ENCODE peak calls at places on chromosomes 16 and 17, in nine cellular contexts. O, T, K, Q, S, H, R, J and F are unnamed samples. For H3K27me3, the result is how much of the 10 kb centered on the place peaks cover.

GRCh38 chr17:29010129-29010528 is 4.3 kb upstream of the SEZ6 start:
- DNase-seq in O (no peak), T (no peak), Q (no peak), J (no peak), S (no peak), K (no peak), H (no peak), R (no peak), F (peak)

GRCh38 chr17:17693253-17693954 is 12.1 kb downstream of the RAI1 start:
- DNase-seq in J (peak), H (peak), S (no peak), T (peak), R (peak), O (peak), K (peak), Q (peak), F (peak)

GRCh38 chr16:79328327-79329162 is 272.0 kb downstream of the MAF start:
- DNase-seq in J (peak), T (no peak), Q (no peak), O (no peak), R (no peak), S (no peak), K (no peak), H (no peak), F (peak)

GRCh38 chr17:32822996-32823395 is 53.9 kb downstream of the MYO1D start:
- DNase-seq in Q (no peak), S (no peak), O (no peak), H (no peak), T (no peak), K (no peak), J (no peak), R (no peak), F (peak)

GRCh38 chr17:78137392-78138203 is 7.0 kb downstream of the TMC8 start:
- DNase-seq in O (peak), S (peak), K (peak), R (peak), J (no peak), H (no peak), T (no peak), Q (no peak), F (peak)

GRCh38 chr17:50264263-50265113 is 9.8 kb upstream of the TMEM92 start:
- DNase-seq in K (no peak), S (no peak), H (no peak), O (no peak), T (peak), Q (peak), R (no peak), J (peak), F (peak)

GRCh38 chr16:9836118-9836736 is 346.0 kb downstream of the GRIN2A start:
- DNase-seq in O (no peak), R (no peak), S (no peak), Q (no peak), H (no peak), K (no peak), J (peak), T (peak), F (no peak)

GRCh38 chr17:29412780-29413565 is 22.8 kb downstream of the TAOK1 start:
- DNase-seq in Q (peak), J (no peak), S (no peak), K (no peak), T (peak), H (no peak), O (no peak), R (no peak), F (no peak)

GRCh38 chr16:56617212-56618085 is 8.1 kb upstream of the MT1E start:
- DNase-seq in J (peak), R (peak), S (no peak), Q (peak), H (peak), T (peak), O (peak), K (peak), F (peak)

GRCh38 chr16:66905633-66906539 is 12.8 kb downstream of the CDH16 start:
- DNase-seq in K (no peak), R (peak), T (no peak), S (no peak), J (peak), O (peak), H (peak), Q (no peak), F (peak)

GRCh38 chr17:48612456-48612853 is 1.6 kb upstream of the HOXB7 start:
- DNase-seq in S (no peak), T (no peak), K (no peak), O (no peak), Q (peak), H (no peak), J (no peak), R (no peak), F (no peak)

GRCh38 chr17:56602292-56603130 is 9.0 kb downstream of the NOG start:
- DNase-seq in S (no peak), H (no peak), K (no peak), J (no peak), R (no peak), Q (no peak), O (no peak), T (no peak), F (no peak)

GRCh38 chr17:83196973-83197880 is 117.8 kb downstream of the METRNL start:
- DNase-seq in K (no peak), J (no peak), T (no peak), R (peak), O (no peak), S (no peak), Q (no peak), H (no peak), F (no peak)

GRCh38 chr17:27846042-27846655 is 45.8 kb upstream of the NOS2 start:
- DNase-seq in K (no peak), T (no peak), H (no peak), Q (no peak), R (no peak), O (no peak), J (no peak), S (peak), F (no peak)
- H3K4me3 ChIP-seq in K (no peak), T (no peak), H (no peak), Q (no peak), R (no peak), O (no peak), J (no peak), S (peak), F (no peak)

GRCh38 chr16:3640207-3640606 is 14.3 kb upstream of the DNASE1 start:
- DNase-seq in J (no peak), K (no peak), T (no peak), Q (no peak), S (no peak), R (no peak), O (no peak), H (no peak), F (peak)
- H3K27me3 ChIP-seq in J (under half), K (under half), T (under half), Q (under half), S (under half), R (under half), O (under half), H (under half), F (under half)

GRCh38 chr16:86758932-86759331 is 180.6 kb downstream of the FOXL1 start:
- DNase-seq in K (no peak), T (no peak), H (no peak), Q (no peak), S (no peak), R (no peak), J (peak), O (no peak), F (no peak)

GRCh38 chr16:86763819-86764218 is 185.5 kb downstream of the FOXL1 start:
- DNase-seq in H (no peak), O (no peak), K (no peak), J (no peak), T (no peak), Q (no peak), S (no peak), R (no peak), F (no peak)

GRCh38 chr16:86762035-86762550 is 183.7 kb downstream of the FOXL1 start:
- DNase-seq in R (no peak), O (no peak), Q (no peak), H (no peak), S (no peak), J (no peak), K (no peak), T (no peak), F (no peak)

GRCh38 chr16:86764551-86764950 is 186.2 kb downstream of the FOXL1 start:
- DNase-seq in S (no peak), K (no peak), O (no peak), Q (no peak), H (no peak), T (no peak), J (no peak), R (no peak), F (no peak)

DNA sequence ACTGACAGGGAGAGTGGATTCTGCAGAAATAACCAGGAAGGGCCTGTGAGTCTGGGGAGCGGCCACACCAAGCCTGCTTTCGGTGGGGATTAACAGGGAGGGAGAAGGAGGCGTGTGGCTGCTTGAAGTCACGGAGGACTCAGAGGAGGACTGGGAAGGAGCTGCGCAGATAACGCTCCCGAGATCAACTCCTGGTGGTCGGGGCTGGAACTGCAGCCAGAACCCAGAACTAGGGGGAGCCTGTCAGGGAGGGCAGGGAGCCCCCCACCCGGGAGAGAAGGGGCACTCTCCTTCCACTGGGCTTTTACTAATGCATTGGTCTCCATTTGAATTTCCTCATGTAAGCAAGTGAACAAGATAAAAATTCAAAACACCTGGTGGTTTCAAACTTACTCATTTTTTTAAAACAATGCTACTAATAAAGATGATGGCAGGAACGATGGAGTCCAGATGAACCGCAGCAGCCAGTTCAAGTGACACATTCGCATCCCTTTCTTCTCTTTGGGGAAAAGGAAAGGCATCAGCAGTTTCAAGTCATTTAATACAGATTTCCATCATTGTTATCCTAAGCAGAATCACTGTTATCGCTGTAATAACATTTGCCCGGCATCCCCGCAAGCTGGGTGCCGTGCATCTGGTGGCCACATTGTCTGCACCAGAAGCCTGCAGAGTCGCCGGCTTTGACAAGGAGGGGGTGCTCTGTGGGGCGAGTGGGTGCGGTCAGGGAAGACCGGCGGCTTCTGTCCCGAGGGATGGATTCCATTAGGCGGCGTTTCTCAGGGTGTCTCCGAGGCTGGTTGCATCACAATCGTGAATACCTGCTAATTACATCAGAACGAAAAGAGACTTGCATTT is 183.0 kb downstream of the FOXL1 start:
- DNase-seq in H (peak), O (peak), S (no peak), T (peak), R (peak), J (peak), Q (peak), K (peak), F (peak)
- H3K4me3 ChIP-seq in H (no peak), O (no peak), S (no peak), T (peak), R (no peak), J (no peak), Q (peak), K (no peak), F (no peak)

GRCh38 chr17:12568358-12569251 is 97.1 kb upstream of the MYOCD start:
- DNase-seq in O (no peak), J (no peak), K (no peak), Q (peak), T (no peak), H (no peak), R (no peak), S (no peak), F (peak)
- H3K27me3 ChIP-seq in O (under half), J (under half), K (under half), Q (under half), T (under half), H (under half), R (under half), S (under half), F (under half)

DNA sequence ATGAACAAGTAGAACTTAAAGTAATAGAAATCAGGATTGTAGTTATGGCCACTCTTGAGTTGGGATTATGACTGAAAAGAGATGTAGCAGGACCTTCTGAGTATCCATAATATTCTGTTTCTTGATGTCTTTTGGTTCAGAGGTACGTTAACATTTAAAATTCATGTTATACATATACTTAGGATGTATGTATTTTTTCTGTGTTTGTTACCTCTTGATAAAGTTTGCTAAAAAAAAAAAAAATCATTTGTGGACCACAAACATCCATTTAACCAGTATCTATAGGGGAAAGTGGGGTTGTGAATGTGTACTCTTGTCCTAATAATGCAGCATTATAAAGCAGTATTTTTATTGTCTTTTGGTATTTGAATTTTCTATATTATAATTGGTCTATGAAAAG is 65.6 kb downstream of the BCAS3 start:
- DNase-seq in K (no peak), R (no peak), S (no peak), O (no peak), H (no peak), J (no peak), T (no peak), Q (no peak), F (no peak)
- H3K4me3 ChIP-seq in K (no peak), R (no peak), S (no peak), O (no peak), H (peak), J (no peak), T (peak), Q (no peak), F (no peak)

DNA sequence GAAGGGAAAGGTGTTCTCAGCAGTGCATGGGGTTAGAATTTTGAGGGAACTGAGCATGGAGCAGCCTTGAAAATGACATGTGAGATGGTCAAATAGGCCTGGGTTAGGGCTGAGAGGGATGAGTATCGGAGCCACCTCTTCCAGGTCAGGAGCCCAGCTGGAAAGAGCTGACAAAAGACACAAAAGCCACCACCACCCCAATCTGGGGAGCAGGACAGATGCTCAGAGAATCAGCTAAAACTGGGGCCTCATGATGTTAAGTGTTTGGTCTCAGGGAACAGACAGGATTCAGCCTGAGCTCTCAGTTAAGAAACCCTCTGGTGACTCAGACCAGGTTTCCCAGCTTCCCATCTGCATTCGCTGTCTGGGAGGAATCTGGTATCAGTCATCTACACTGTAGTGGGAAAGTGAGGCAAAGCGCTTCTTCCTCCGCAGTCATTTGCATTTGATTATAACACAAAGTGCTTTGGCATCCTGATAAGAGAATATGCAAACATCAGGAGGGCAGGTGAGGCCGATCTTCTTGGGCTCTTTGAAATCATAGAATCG is 2.6 kb downstream of the WNT9B start:
- DNase-seq in T (peak), O (no peak), H (no peak), K (no peak), S (no peak), Q (peak), J (no peak), R (no peak), F (no peak)
- H3K27me3 ChIP-seq in T (under half), O (under half), H (under half), K (under half), S (under half), Q (half or more), J (half or more), R (under half), F (under half)

DNA sequence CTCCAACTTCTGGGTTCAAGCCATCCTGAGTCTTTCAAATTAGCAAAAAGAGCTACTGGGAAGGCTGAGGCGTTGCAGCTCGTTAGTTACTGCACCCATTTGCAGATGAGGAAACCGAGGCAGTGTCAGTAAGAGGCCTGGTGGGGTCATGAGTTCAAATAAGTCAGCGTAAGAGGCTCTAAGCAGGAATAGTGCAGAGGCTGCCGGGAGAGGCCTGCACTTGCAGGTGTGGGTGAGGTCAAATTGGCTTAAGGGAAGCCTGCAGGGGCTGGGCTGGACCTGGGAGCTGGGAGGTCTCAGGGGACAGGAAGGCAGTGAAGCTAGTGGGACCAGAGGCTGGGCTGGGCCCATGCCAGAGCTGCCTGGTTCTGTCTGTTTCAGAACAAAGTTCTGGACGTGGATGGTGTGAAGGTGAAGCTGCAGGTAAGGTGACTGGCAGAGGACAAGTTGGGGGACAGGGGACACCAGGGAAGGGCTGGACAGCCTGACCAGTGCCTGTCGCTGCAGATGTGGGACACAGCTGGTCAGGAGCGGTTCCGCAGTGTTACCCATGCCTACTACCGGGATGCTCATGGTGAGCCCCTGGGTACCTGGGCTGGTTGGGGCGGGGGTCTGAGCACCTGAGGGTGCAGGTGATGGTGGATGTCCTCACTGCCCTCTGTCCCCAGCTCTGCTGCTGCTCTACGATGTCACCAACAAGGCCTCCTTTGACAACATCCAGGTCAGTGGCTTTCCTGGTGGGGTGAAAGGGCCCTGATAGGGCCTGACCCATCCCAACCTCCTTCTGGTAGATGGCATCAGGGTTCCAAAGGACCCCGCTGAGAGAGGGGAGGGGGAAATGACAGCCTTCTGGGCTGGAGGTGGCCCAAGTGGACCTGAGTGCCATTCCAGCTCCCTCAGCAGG is 3.0 kb downstream of the RAB26 start:
- DNase-seq in Q (no peak), O (no peak), K (no peak), J (no peak), S (peak), R (peak), T (no peak), H (no peak), F (peak)
- H3K4me3 ChIP-seq in Q (peak), O (peak), K (no peak), J (no peak), S (no peak), R (no peak), T (no peak), H (peak), F (no peak)

GRCh38 chr16:1277945-1278282 is 22.0 kb downstream of the TPSD1 start:
- DNase-seq in T (no peak), K (no peak), S (no peak), H (no peak), R (peak), J (no peak), Q (no peak), O (no peak), F (peak)
- H3K27me3 ChIP-seq in T (under half), K (under half), S (under half), H (under half), R (under half), J (under half), Q (half or more), O (under half), F (under half)

DNA sequence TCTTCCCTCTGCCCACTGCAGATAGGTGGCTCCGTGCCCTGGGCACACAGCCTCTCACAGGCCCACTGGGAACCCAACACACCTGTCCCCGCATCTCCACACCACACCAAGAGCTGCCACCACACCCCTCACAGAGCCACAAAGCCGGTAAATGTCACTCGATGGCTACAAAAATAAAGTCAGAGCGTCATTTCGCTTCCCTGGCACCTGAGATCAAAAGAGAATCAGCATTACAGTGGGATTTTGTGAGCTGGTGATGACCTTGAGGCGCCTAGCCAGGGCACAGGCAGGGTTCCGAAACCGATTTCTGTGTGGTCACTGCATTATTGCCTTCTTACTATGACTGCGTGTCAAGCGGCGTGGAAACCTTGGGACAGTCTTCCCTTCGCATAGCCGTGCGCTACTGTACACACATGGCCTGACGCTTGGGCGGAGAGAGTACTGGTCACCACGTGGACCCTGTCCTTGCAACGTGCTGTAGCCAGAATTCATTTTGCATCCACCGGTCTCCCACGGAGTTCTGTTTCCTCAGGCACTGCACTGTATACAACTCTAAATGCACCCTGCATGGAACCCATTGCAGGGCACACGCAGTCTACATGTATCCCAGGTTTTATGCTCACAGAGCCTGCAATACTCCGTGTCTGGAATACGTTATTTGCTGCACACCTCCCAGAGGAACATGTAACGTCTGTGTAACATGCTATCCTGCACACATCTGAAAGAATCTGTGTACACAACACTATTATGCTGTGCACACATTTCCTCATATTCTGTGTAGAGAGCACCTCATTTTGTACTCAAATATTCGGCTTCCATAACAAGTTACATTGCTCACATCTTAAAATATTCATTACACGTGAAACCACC is 5.8 kb upstream of the FOXF1 start:
- DNase-seq in R (no peak), K (no peak), H (no peak), T (no peak), O (no peak), Q (peak), J (no peak), S (peak), F (no peak)
- H3K4me3 ChIP-seq in R (no peak), K (peak), H (peak), T (peak), O (no peak), Q (no peak), J (no peak), S (no peak), F (no peak)